ENCODE peak calls at places on chromosome 20, in four cellular contexts. T, J, B and Q are unnamed samples.

GRCh38 chr20:63633732-63634131 is 6.8 kb upstream of the GMEB2 start:
- DNase-seq in T (no peak), J (no peak), B (no peak), Q (no peak)

GRCh38 chr20:25285091-25285647 is 37.3 kb downstream of the PYGB start:
- DNase-seq in T (no peak), J (no peak), B (no peak), Q (peak)

GRCh38 chr20:24046905-24047304 is 58.3 kb upstream of the GGTLC1 start:
- DNase-seq in T (no peak), J (no peak), B (no peak), Q (no peak)

GRCh38 chr20:51828762-51829161 is 26.4 kb upstream of the SALL4 start:
- DNase-seq in T (no peak), J (no peak), B (no peak), Q (no peak)

GRCh38 chr20:30912006-30912660 is 345.3 kb upstream of the DEFB115 start:
- DNase-seq in T (peak), J (peak), B (no peak), Q (no peak)

GRCh38 chr20:58623579-58624473 is 27.3 kb upstream of the STX16 start:
- DNase-seq in T (no peak), J (no peak), B (no peak), Q (peak)

GRCh38 chr20:43543138-43543537 is 15.7 kb upstream of the SGK2 start:
- DNase-seq in T (no peak), J (no peak), B (no peak), Q (no peak)

GRCh38 chr20:44032583-44033138 is 118.0 kb downstream of the TOX2 start:
- DNase-seq in T (no peak), J (no peak), B (no peak), Q (no peak)

GRCh38 chr20:25643735-25644134 is 19.9 kb upstream of the NANP start:
- DNase-seq in T (no peak), J (no peak), B (no peak), Q (no peak)

DNA sequence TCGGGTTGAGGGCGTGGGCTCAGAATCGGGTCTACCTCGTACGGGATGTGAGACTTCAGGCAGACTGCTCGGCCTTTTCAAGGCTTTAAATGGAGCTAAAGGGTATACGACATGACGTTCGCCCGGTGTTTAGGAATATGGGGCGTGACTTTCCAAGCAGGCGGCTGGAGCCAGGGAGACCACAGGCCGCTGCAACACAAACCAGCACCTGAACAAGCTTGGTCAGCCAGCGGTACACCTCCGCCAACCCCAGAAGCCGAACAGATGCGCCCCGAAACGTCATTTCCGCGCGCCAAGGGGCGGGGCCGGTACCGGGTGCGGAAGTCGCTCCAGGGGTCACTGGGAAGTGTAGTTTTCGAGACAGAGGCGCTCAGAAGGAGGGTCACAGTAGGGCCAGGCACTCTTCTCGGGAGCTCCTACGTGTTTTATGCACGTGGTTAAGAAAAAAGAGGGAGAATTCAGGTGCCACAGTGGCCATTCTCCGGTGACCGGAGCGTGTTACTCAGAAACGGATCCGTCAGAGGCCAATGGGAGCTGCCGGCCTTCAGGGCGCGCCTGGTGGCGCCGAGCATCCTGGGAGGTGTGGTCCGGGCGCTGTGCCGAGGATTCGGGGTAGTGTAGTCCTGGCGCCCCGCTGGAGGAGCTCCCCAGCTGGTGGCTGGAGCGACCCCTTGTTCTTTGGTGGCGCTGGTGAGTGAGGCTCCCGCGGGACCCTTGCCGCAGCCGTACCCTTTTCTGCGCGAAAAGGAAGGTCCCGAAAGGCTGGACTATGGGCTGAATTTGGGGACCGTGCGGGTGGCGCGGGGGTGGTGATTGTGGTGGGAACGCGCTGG is at the start of gene ZNF133:
- DNase-seq in T (peak), J (peak), B (peak), Q (peak)
- TF ChIP-seq CTCF in T (no peak), J (peak), B (peak), Q (no peak)

GRCh38 chr20:6142348-6142993 is 19.6 kb upstream of the FERMT1 start:
- DNase-seq in T (peak), J (peak), B (peak), Q (no peak)

DNA sequence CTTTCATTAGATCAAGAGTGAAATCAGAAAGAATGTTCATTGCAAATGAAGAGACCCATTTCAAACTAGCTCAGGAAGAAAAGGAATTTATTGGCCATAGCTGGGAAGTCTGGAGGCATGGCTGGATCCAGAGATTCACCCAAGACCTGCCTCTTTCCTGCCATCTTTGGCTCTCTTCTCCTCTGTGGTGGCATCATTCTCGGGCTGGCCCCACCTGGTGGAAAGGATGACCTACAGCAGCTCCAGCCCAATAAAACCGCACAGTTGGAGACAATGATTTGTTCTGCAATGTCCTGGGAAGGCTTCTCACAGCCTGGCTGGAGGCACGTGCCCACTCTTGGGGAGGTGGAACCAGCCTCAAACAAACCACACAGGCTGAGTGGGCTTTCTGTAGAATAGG is 18.1 kb upstream of the FERMT1 start:
- DNase-seq in T (no peak), J (peak), B (no peak), Q (no peak)
- TF ChIP-seq CTCF in T (peak), J (peak), B (peak), Q (no peak)

GRCh38 chr20:56187791-56188190 is 60.7 kb upstream of the MC3R start:
- DNase-seq in T (no peak), J (peak), B (no peak), Q (no peak)
- TF ChIP-seq CTCF in T (no peak), J (peak), B (no peak), Q (no peak)

GRCh38 chr20:19338960-19339359 is 126.5 kb downstream of the SLC24A3 start:
- DNase-seq in T (no peak), J (no peak), B (no peak), Q (no peak)

GRCh38 chr20:19336601-19337000 is 124.2 kb downstream of the SLC24A3 start:
- DNase-seq in T (no peak), J (no peak), B (no peak), Q (no peak)

GRCh38 chr20:19338380-19338779 is 125.9 kb downstream of the SLC24A3 start:
- DNase-seq in T (peak), J (no peak), B (no peak), Q (no peak)

GRCh38 chr20:19335916-19336315 is 123.5 kb downstream of the SLC24A3 start:
- DNase-seq in T (no peak), J (no peak), B (no peak), Q (no peak)

GRCh38 chr20:19335341-19335740 is 122.9 kb downstream of the SLC24A3 start:
- DNase-seq in T (no peak), J (no peak), B (no peak), Q (no peak)
- TF ChIP-seq CTCF in T (no peak), J (no peak), B (no peak), Q (no peak)